ENCODE peak calls at places on chromosomes 13 and 19, in seven cellular contexts. W is heart left ventricle, Q is mucosa of descending colon, V is neural crest cell, G is Right ventricle myocardium superior, B is NCI-H774, F is amniotic stem cell. R is an unnamed sample.
A peak's percentile ranks its signal among the peaks of the same experiment; 100 is the strongest.

GRCh38 chr13:75165543-75166230 is 316.3 kb downstream of the TBC1D4 start:
- DNase-seq in Q (no peak), B (no peak), G (no peak), V (no peak), F (no peak), W (no peak), R (no peak)

GRCh38 chr13:38783992-38784875 is 97.4 kb downstream of the FREM2 start:
- DNase-seq in W (no peak), B (no peak), V (no peak), G (no peak), Q (no peak), F (no peak), R (no peak)

GRCh38 chr13:100827489-100828000 is 152.9 kb upstream of the TMTC4 start:
- DNase-seq in Q (no peak), G (no peak), B (no peak), V (no peak), F (no peak), W (no peak), R (no peak)

GRCh38 chr19:47433121-47433520 is 13.8 kb upstream of the MEIS3 start:
- DNase-seq in V (no peak), B (no peak), F (no peak), G (no peak), W (no peak), Q (no peak), R (no peak)

GRCh38 chr19:38409631-38410133 is 6.8 kb downstream of the FAM98C start:
- DNase-seq in Q (no peak), V (no peak), G (peak; percentile 65), W (peak; percentile 60), F (no peak), B (no peak), R (no peak)

GRCh38 chr19:42253245-42254082 is 1.5 kb downstream of the ERF start:
- DNase-seq in F (no peak), B (no peak), G (peak; percentile 73), Q (peak; percentile 84), V (peak; percentile 65), W (peak; percentile 59), R (no peak)

GRCh38 chr19:33954686-33955085 is 158.0 kb downstream of the KCTD15 start:
- DNase-seq in B (no peak), G (no peak), Q (no peak), F (no peak), W (no peak), V (no peak), R (no peak)

GRCh38 chr13:27474751-27475268 is 24.4 kb upstream of the MTIF3 start:
- DNase-seq in G (no peak), W (no peak), V (no peak), B (no peak), F (no peak), Q (no peak), R (no peak)

GRCh38 chr13:80665792-80666333 is 324.9 kb upstream of the SPRY2 start:
- DNase-seq in B (no peak), G (no peak), W (no peak), F (no peak), Q (no peak), V (no peak), R (no peak)

GRCh38 chr13:29849731-29850212 is 645 bp downstream of the UBL3 start:
- DNase-seq in V (peak; percentile 20), Q (peak; percentile 82), F (peak; percentile 69), B (no peak), W (peak; percentile 77), G (peak; percentile 75), R (no peak)

GRCh38 chr13:107881362-107881761 is 334.0 kb downstream of the LIG4 start:
- DNase-seq in Q (no peak), G (no peak), V (no peak), W (no peak), F (no peak), B (no peak), R (no peak)

GRCh38 chr19:9936151-9937000 is at the start of gene OLFM2:
- DNase-seq in B (no peak), W (no peak), V (no peak), Q (no peak), G (peak; percentile 53), F (no peak), R (no peak)

GRCh38 chr19:17402982-17403855 is 2.2 kb downstream of the BST2 start:
- DNase-seq in B (no peak), F (no peak), W (peak; percentile 49), G (no peak), Q (no peak), V (peak; percentile 57), R (no peak)

GRCh38 chr13:26022538-26023292 is 29.1 kb downstream of the SHISA2 start:
- DNase-seq in B (no peak), Q (peak; percentile 54), F (peak; percentile 56), V (peak; percentile 7), G (peak; percentile 89), W (peak; percentile 82), R (peak; percentile 12)

GRCh38 chr19:38851622-38852230 is 1.9 kb upstream of the HNRNPL start:
- DNase-seq in G (peak; percentile 96), V (peak; percentile 87), Q (peak; percentile 97), B (peak; percentile 94), F (peak; percentile 80), W (peak; percentile 95), R (peak; percentile 84)

GRCh38 chr19:36331353-36332228 is 47.4 kb downstream of the ZFP14 start:
- DNase-seq in Q (peak; percentile 69), V (peak; percentile 80), F (peak; percentile 80), W (peak; percentile 88), G (peak; percentile 88), B (peak; percentile 18), R (peak; percentile 69)

GRCh38 chr19:49592486-49593232 is 1.7 kb downstream of the PRR12 start:
- DNase-seq in V (peak; percentile 26), Q (peak; percentile 63), G (no peak), F (no peak), W (no peak), B (peak; percentile 30), R (no peak)

GRCh38 chr19:23263870-23264590 is 13.8 kb upstream of the ZNF724 start:
- DNase-seq in B (no peak), V (no peak), Q (no peak), F (no peak), W (no peak), G (no peak), R (no peak)

GRCh38 chr13:48750588-48751383 is 97.1 kb downstream of the CYSLTR2 start:
- DNase-seq in F (no peak), W (peak; percentile 66), G (peak; percentile 70), Q (no peak), V (no peak), B (no peak), R (no peak)

GRCh38 chr13:102907016-102907756 is 61.4 kb downstream of the ERCC5 start:
- DNase-seq in V (no peak), F (no peak), Q (no peak), G (no peak), B (no peak), W (no peak), R (no peak)

GRCh38 chr19:14004619-14005380 is 1.3 kb downstream of the RFX1 start:
- DNase-seq in V (no peak), Q (peak; percentile 76), W (peak; percentile 64), F (no peak), B (no peak), G (peak; percentile 75), R (no peak)

GRCh38 chr13:41216160-41216559 is 21.8 kb upstream of the KBTBD7 start:
- DNase-seq in F (no peak), V (no peak), Q (no peak), G (no peak), W (no peak), B (no peak), R (peak; percentile 57)

GRCh38 chr13:26663801-26664200 is 96.8 kb downstream of the GPR12 start:
- DNase-seq in Q (no peak), W (no peak), V (no peak), B (peak; percentile 27), G (no peak), F (no peak), R (no peak)

GRCh38 chr19:2523630-2524311 is 47.8 kb downstream of the GADD45B start:
- DNase-seq in Q (no peak), V (no peak), F (peak; percentile 53), G (no peak), B (no peak), W (no peak), R (no peak)

GRCh38 chr19:42762782-42763181 is 2.7 kb downstream of the PSG8 start:
- DNase-seq in V (no peak), G (no peak), F (no peak), B (no peak), W (no peak), Q (no peak), R (no peak)

GRCh38 chr19:32876919-32877285 is 7.3 kb upstream of the SLC7A9 start:
- DNase-seq in W (no peak), Q (peak; percentile 42), B (no peak), V (no peak), F (no peak), G (no peak), R (no peak)

GRCh38 chr19:13053761-13054604 is 48.7 kb downstream of the LYL1 start:
- DNase-seq in F (peak; percentile 51), Q (peak; percentile 86), V (peak; percentile 62), G (peak; percentile 95), W (peak; percentile 95), B (no peak), R (peak; percentile 88)

GRCh38 chr19:2982983-2983350 is 5.6 kb downstream of the TLE6 start:
- DNase-seq in F (peak; percentile 29), Q (peak; percentile 78), B (peak; percentile 48), G (peak; percentile 94), W (peak; percentile 90), V (no peak), R (peak; percentile 69)

GRCh38 chr13:75798353-75799245 is 162.5 kb downstream of the LMO7 start:
- DNase-seq in G (no peak), V (no peak), W (no peak), Q (no peak), F (no peak), B (no peak), R (no peak)

GRCh38 chr19:10946964-10947657 is 13.7 kb upstream of the SMARCA4 start:
- DNase-seq in Q (no peak), W (no peak), G (no peak), B (no peak), F (no peak), V (no peak), R (no peak)

GRCh38 chr19:5665781-5666513 is 14.4 kb downstream of the MICOS13 start:
- DNase-seq in G (no peak), Q (no peak), W (no peak), B (no peak), F (peak; percentile 29), V (no peak), R (no peak)

GRCh38 chr13:22210134-22210930 is 539.5 kb downstream of the FGF9 start:
- DNase-seq in V (no peak), Q (no peak), G (no peak), F (no peak), B (no peak), W (no peak), R (no peak)

GRCh38 chr19:18322318-18322758 is 538 bp downstream of the LSM4 start:
- DNase-seq in V (peak; percentile 40), Q (peak; percentile 74), B (no peak), F (no peak), W (peak; percentile 72), G (no peak), R (no peak)

GRCh38 chr13:28716511-28716910 is 2.3 kb downstream of the SLC46A3 start:
- DNase-seq in B (no peak), Q (peak; percentile 66), G (no peak), V (no peak), W (peak; percentile 78), F (no peak), R (no peak)

GRCh38 chr19:45508931-45509691 is 1.8 kb downstream of the VASP start:
- DNase-seq in B (peak; percentile 8), W (peak; percentile 88), V (peak; percentile 41), G (peak; percentile 84), F (peak; percentile 42), Q (peak; percentile 90), R (no peak)

GRCh38 chr13:35995136-35995535 is 136.0 kb downstream of the DCLK1 start:
- DNase-seq in V (no peak), Q (no peak), B (no peak), G (no peak), F (no peak), W (no peak), R (no peak)

GRCh38 chr13:99028890-99029289 is 51.0 kb upstream of the DOCK9 start:
- DNase-seq in W (no peak), F (no peak), V (no peak), Q (no peak), G (no peak), B (no peak), R (no peak)

GRCh38 chr13:28120317-28120716 is 18.0 kb upstream of the PAN3 start:
- DNase-seq in Q (no peak), F (no peak), G (no peak), B (no peak), V (no peak), W (no peak), R (no peak)

R was measured in AG09319.